ENCODE peak calls at places on chromosome 1, in five cellular contexts. One of them, this sample, is unnamed.
A peak's percentile ranks its signal among the peaks of the same experiment; 100 is the strongest.

GRCh38 chr1:17119744-17120482 is 662 bp upstream of the PADI2 start:
- DNase-seq in SIG-M5: no peak
- DNase-seq in GM13977: peak; percentile 77
- DNase-seq in T follicular helper cell: no peak
- DNase-seq in nephron progenitor cell: no peak
- DNase-seq in this sample: no peak

GRCh38 chr1:180680558-180681144 is 48.8 kb downstream of the XPR1 start:
- DNase-seq in SIG-M5: no peak
- DNase-seq in GM13977: no peak
- DNase-seq in nephron progenitor cell: no peak
- DNase-seq in T follicular helper cell: no peak
- DNase-seq in this sample: no peak

GRCh38 chr1:88302843-88303486 is 381.1 kb upstream of the PKN2 start:
- DNase-seq in SIG-M5: no peak
- DNase-seq in nephron progenitor cell: peak; percentile 8
- DNase-seq in GM13977: no peak
- DNase-seq in T follicular helper cell: no peak
- DNase-seq in this sample: no peak

GRCh38 chr1:202618387-202619022 is 91.7 kb downstream of the SYT2 start:
- DNase-seq in GM13977: peak; percentile 53
- DNase-seq in nephron progenitor cell: no peak
- DNase-seq in T follicular helper cell: no peak
- DNase-seq in SIG-M5: no peak
- DNase-seq in this sample: no peak

GRCh38 chr1:29213055-29213454 is 17.7 kb downstream of the MECR start:
- DNase-seq in GM13977: no peak
- DNase-seq in nephron progenitor cell: no peak
- DNase-seq in SIG-M5: no peak
- DNase-seq in T follicular helper cell: no peak
- DNase-seq in this sample: no peak

GRCh38 chr1:205493241-205494085 is 11.0 kb upstream of the CDK18 start:
- DNase-seq in T follicular helper cell: no peak
- DNase-seq in nephron progenitor cell: no peak
- DNase-seq in GM13977: no peak
- DNase-seq in SIG-M5: no peak
- DNase-seq in this sample: no peak

GRCh38 chr1:16441312-16441641 is 753 bp downstream of the NECAP2 start:
- DNase-seq in GM13977: no peak
- DNase-seq in SIG-M5: no peak
- DNase-seq in nephron progenitor cell: no peak
- DNase-seq in T follicular helper cell: no peak
- DNase-seq in this sample: no peak

GRCh38 chr1:44355582-44356305 is 687 bp upstream of the ERI3 start:
- DNase-seq in nephron progenitor cell: no peak
- DNase-seq in SIG-M5: no peak
- DNase-seq in GM13977: no peak
- DNase-seq in T follicular helper cell: no peak
- DNase-seq in this sample: no peak

GRCh38 chr1:18955116-18955441 is 1.4 kb downstream of the IFFO2 start:
- DNase-seq in nephron progenitor cell: no peak
- DNase-seq in SIG-M5: no peak
- DNase-seq in T follicular helper cell: no peak
- DNase-seq in GM13977: no peak
- DNase-seq in this sample: no peak

GRCh38 chr1:104082221-104082620 is 332.5 kb downstream of the AMY1C start:
- DNase-seq in T follicular helper cell: no peak
- DNase-seq in GM13977: no peak
- DNase-seq in nephron progenitor cell: no peak
- DNase-seq in SIG-M5: no peak
- DNase-seq in this sample: no peak

GRCh38 chr1:184156521-184157395 is 105.2 kb downstream of the TSEN15 start:
- DNase-seq in nephron progenitor cell: no peak
- DNase-seq in SIG-M5: no peak
- DNase-seq in T follicular helper cell: no peak
- DNase-seq in GM13977: no peak
- DNase-seq in this sample: no peak

GRCh38 chr1:33667386-33668282 is 195.2 kb downstream of the ZSCAN20 start:
- DNase-seq in SIG-M5: no peak
- DNase-seq in GM13977: no peak
- DNase-seq in T follicular helper cell: no peak
- DNase-seq in nephron progenitor cell: no peak
- DNase-seq in this sample: no peak

GRCh38 chr1:9842781-9843575 is 19.2 kb upstream of the CLSTN1 start:
- DNase-seq in T follicular helper cell: no peak
- DNase-seq in SIG-M5: no peak
- DNase-seq in GM13977: no peak
- DNase-seq in nephron progenitor cell: no peak
- DNase-seq in this sample: no peak

GRCh38 chr1:9824702-9825089 is 931 bp upstream of the CLSTN1 start:
- DNase-seq in nephron progenitor cell: no peak
- DNase-seq in T follicular helper cell: no peak
- DNase-seq in GM13977: no peak
- DNase-seq in SIG-M5: no peak
- DNase-seq in this sample: no peak

GRCh38 chr1:205226868-205227583 is 720 bp upstream of the TMCC2 start:
- DNase-seq in SIG-M5: no peak
- DNase-seq in T follicular helper cell: no peak
- DNase-seq in GM13977: no peak
- DNase-seq in nephron progenitor cell: no peak
- DNase-seq in this sample: no peak

GRCh38 chr1:214603819-214604252 is 841 bp downstream of the CENPF start:
- DNase-seq in nephron progenitor cell: no peak
- DNase-seq in SIG-M5: no peak
- DNase-seq in T follicular helper cell: no peak
- DNase-seq in GM13977: peak; percentile 37
- DNase-seq in this sample: no peak

GRCh38 chr1:234601217-234602017 is 8.6 kb downstream of the IRF2BP2 start:
- DNase-seq in T follicular helper cell: peak; percentile 25
- DNase-seq in GM13977: peak; percentile 70
- DNase-seq in SIG-M5: peak; percentile 96
- DNase-seq in nephron progenitor cell: no peak
- DNase-seq in this sample: no peak

GRCh38 chr1:193486671-193487229 is 300.3 kb upstream of the B3GALT2 start:
- DNase-seq in GM13977: no peak
- DNase-seq in SIG-M5: no peak
- DNase-seq in T follicular helper cell: no peak
- DNase-seq in nephron progenitor cell: no peak
- DNase-seq in this sample: no peak

GRCh38 chr1:178693368-178693767 is 31.7 kb upstream of the RALGPS2 start:
- DNase-seq in T follicular helper cell: no peak
- DNase-seq in GM13977: no peak
- DNase-seq in SIG-M5: no peak
- DNase-seq in nephron progenitor cell: peak; percentile 15
- DNase-seq in this sample: no peak

This sample was measured in type B pancreatic cell.